ENCODE peak calls at places on chromosome 11, in nine cellular contexts. Y, T, S, X, W, O, B, A and E are unnamed samples.

GRCh38 chr11:131696584-131697120 is 326.2 kb downstream of the NTM start:
- DNase-seq in Y (no peak), T (no peak), S (no peak), X (no peak), W (no peak), O (no peak), B (no peak), A (no peak), E (no peak)

GRCh38 chr11:112023104-112023503 is 2.1 kb upstream of the DLAT start:
- DNase-seq in Y (no peak), T (no peak), S (no peak), X (no peak), W (no peak), O (no peak), B (no peak), A (no peak), E (no peak)

GRCh38 chr11:103648670-103649400 is 387.6 kb upstream of the DDI1 start:
- DNase-seq in Y (no peak), T (no peak), S (no peak), X (no peak), W (no peak), O (no peak), B (no peak), A (no peak), E (no peak)

GRCh38 chr11:7495997-7496545 is 10.8 kb downstream of the OLFML1 start:
- DNase-seq in Y (no peak), T (no peak), S (no peak), X (no peak), W (no peak), O (no peak), B (no peak), A (no peak), E (no peak)

GRCh38 chr11:64918056-64918455 is 1.0 kb upstream of the ATG2A start:
- DNase-seq in Y (no peak), T (peak), S (no peak), X (no peak), W (no peak), O (no peak), B (no peak), A (no peak), E (no peak)

GRCh38 chr11:128467610-128468041 is 119.7 kb downstream of the ETS1 start:
- DNase-seq in Y (no peak), T (no peak), S (peak), X (no peak), W (no peak), O (no peak), B (no peak), A (peak), E (no peak)

GRCh38 chr11:36186340-36186739 is 102.9 kb downstream of the COMMD9 start:
- DNase-seq in Y (no peak), T (no peak), S (no peak), X (no peak), W (no peak), O (no peak), B (no peak), A (no peak), E (no peak)

GRCh38 chr11:82507288-82507687 is 226.4 kb downstream of the FAM181B start:
- DNase-seq in Y (no peak), T (no peak), S (no peak), X (no peak), W (no peak), O (no peak), B (no peak), A (no peak), E (no peak)

GRCh38 chr11:128680906-128681305 is 13.0 kb upstream of the FLI1 start:
- DNase-seq in Y (no peak), T (no peak), S (no peak), X (no peak), W (no peak), O (no peak), B (no peak), A (no peak), E (no peak)

GRCh38 chr11:47943721-47944554 is 36.4 kb upstream of the PTPRJ start:
- DNase-seq in Y (no peak), T (no peak), S (no peak), X (no peak), W (peak), O (no peak), B (no peak), A (no peak), E (no peak)

GRCh38 chr11:5291207-5291838 is 10.4 kb downstream of the OR51B4 start:
- DNase-seq in Y (no peak), T (peak), S (no peak), X (no peak), W (no peak), O (no peak), B (no peak), A (no peak), E (no peak)

GRCh38 chr11:122439911-122440782 is 215.4 kb upstream of the UBASH3B start:
- DNase-seq in Y (no peak), T (peak), S (no peak), X (no peak), W (peak), O (no peak), B (no peak), A (no peak), E (no peak)

GRCh38 chr11:86117706-86118050 is 48.8 kb upstream of the PICALM start:
- DNase-seq in Y (no peak), T (no peak), S (no peak), X (no peak), W (no peak), O (no peak), B (no peak), A (no peak), E (no peak)

GRCh38 chr11:1573077-1573846 is 1.2 kb upstream of the DUSP8 start:
- DNase-seq in Y (no peak), T (no peak), S (peak), X (no peak), W (no peak), O (no peak), B (no peak), A (peak), E (peak)

GRCh38 chr11:96246718-96247540 is 96.1 kb downstream of the MAML2 start:
- DNase-seq in Y (no peak), T (peak), S (no peak), X (no peak), W (no peak), O (no peak), B (no peak), A (no peak), E (no peak)

GRCh38 chr11:66003291-66003690 is 988 bp downstream of the BANF1 start:
- DNase-seq in Y (no peak), T (no peak), S (no peak), X (no peak), W (no peak), O (no peak), B (no peak), A (no peak), E (no peak)

GRCh38 chr11:121892863-121893262 is 223.2 kb downstream of the BLID start:
- DNase-seq in Y (no peak), T (no peak), S (no peak), X (no peak), W (no peak), O (no peak), B (no peak), A (no peak), E (no peak)

GRCh38 chr11:127998421-127998820 is 588.9 kb downstream of the ETS1 start:
- DNase-seq in Y (no peak), T (no peak), S (no peak), X (no peak), W (no peak), O (no peak), B (no peak), A (no peak), E (no peak)

GRCh38 chr11:19218801-19219460 is 17.1 kb upstream of the CSRP3 start:
- DNase-seq in Y (no peak), T (no peak), S (no peak), X (no peak), W (no peak), O (no peak), B (no peak), A (no peak), E (no peak)

GRCh38 chr11:70477607-70478006 is 79.3 kb downstream of the CTTN start:
- DNase-seq in Y (no peak), T (no peak), S (no peak), X (no peak), W (no peak), O (no peak), B (no peak), A (no peak), E (no peak)

GRCh38 chr11:69295995-69296889 is 2.3 kb downstream of the MYEOV start:
- DNase-seq in Y (no peak), T (no peak), S (no peak), X (no peak), W (no peak), O (no peak), B (no peak), A (no peak), E (no peak)

GRCh38 chr11:75406338-75406777 is 7.0 kb downstream of the RPS3 start:
- DNase-seq in Y (no peak), T (peak), S (no peak), X (no peak), W (no peak), O (no peak), B (no peak), A (no peak), E (no peak)

GRCh38 chr11:12909866-12910265 is 99.2 kb upstream of the RASSF10 start:
- DNase-seq in Y (no peak), T (no peak), S (no peak), X (no peak), W (no peak), O (no peak), B (no peak), A (no peak), E (no peak)

GRCh38 chr11:112216591-112217105 is 9.6 kb upstream of the PTS start:
- DNase-seq in Y (no peak), T (no peak), S (no peak), X (no peak), W (no peak), O (no peak), B (no peak), A (no peak), E (no peak)

GRCh38 chr11:32435947-32436750 is 810 bp upstream of the WT1 start:
- DNase-seq in Y (no peak), T (no peak), S (no peak), X (no peak), W (peak), O (no peak), B (no peak), A (no peak), E (no peak)